ENCODE peak calls at places on chromosomes 11 and 22, in five cellular contexts. One of them, this sample, is unnamed.

GRCh38 chr11:17257200-17257599 is 19.3 kb upstream of the NUCB2 start:
- DNase-seq in activated CD4-positive, alpha-beta T cell treated with anti-CD3 and anti-CD28 coated beads, Interleukin-2, amount 50 U/mL, for 24 hours: no peak
- DNase-seq in NCI-H2081: no peak
- DNase-seq in colonic mucosa: no peak
- DNase-seq in coronary artery: no peak
- DNase-seq in this sample: no peak

GRCh38 chr11:33701302-33701701 is 676 bp upstream of the C11orf91 start:
- DNase-seq in coronary artery: no peak
- DNase-seq in NCI-H2081: no peak
- DNase-seq in activated CD4-positive, alpha-beta T cell treated with anti-CD3 and anti-CD28 coated beads, Interleukin-2, amount 50 U/mL, for 24 hours: no peak
- DNase-seq in colonic mucosa: no peak
- DNase-seq in this sample: no peak

GRCh38 chr11:115500547-115501503 is 3.4 kb downstream of the CADM1 start:
- DNase-seq in activated CD4-positive, alpha-beta T cell treated with anti-CD3 and anti-CD28 coated beads, Interleukin-2, amount 50 U/mL, for 24 hours: no peak
- DNase-seq in colonic mucosa: no peak
- DNase-seq in coronary artery: no peak
- DNase-seq in NCI-H2081: peak; percentile 14
- DNase-seq in this sample: no peak

GRCh38 chr11:78576549-78577097 is 2.0 kb upstream of the NARS2 start:
- DNase-seq in NCI-H2081: no peak
- DNase-seq in coronary artery: no peak
- DNase-seq in activated CD4-positive, alpha-beta T cell treated with anti-CD3 and anti-CD28 coated beads, Interleukin-2, amount 50 U/mL, for 24 hours: no peak
- DNase-seq in colonic mucosa: no peak
- DNase-seq in this sample: no peak

GRCh38 chr11:2760196-2760871 is 60.5 kb upstream of the KCNQ1OT1 start:
- DNase-seq in NCI-H2081: no peak
- DNase-seq in colonic mucosa: peak; percentile 5
- DNase-seq in coronary artery: peak; percentile 65
- DNase-seq in activated CD4-positive, alpha-beta T cell treated with anti-CD3 and anti-CD28 coated beads, Interleukin-2, amount 50 U/mL, for 24 hours: no peak
- DNase-seq in this sample: no peak

GRCh38 chr11:2834893-2835767 is 50.4 kb downstream of the CDKN1C start:
- DNase-seq in coronary artery: no peak
- DNase-seq in NCI-H2081: no peak
- DNase-seq in colonic mucosa: no peak
- DNase-seq in activated CD4-positive, alpha-beta T cell treated with anti-CD3 and anti-CD28 coated beads, Interleukin-2, amount 50 U/mL, for 24 hours: no peak
- DNase-seq in this sample: no peak

GRCh38 chr11:70026726-70027125 is 51.4 kb upstream of the ANO1 start:
- DNase-seq in coronary artery: peak; percentile 31
- DNase-seq in NCI-H2081: no peak
- DNase-seq in colonic mucosa: no peak
- DNase-seq in activated CD4-positive, alpha-beta T cell treated with anti-CD3 and anti-CD28 coated beads, Interleukin-2, amount 50 U/mL, for 24 hours: no peak
- DNase-seq in this sample: no peak

GRCh38 chr11:116581349-116581748 is 191.4 kb downstream of the BUD13 start:
- DNase-seq in NCI-H2081: no peak
- DNase-seq in colonic mucosa: no peak
- DNase-seq in coronary artery: no peak
- DNase-seq in activated CD4-positive, alpha-beta T cell treated with anti-CD3 and anti-CD28 coated beads, Interleukin-2, amount 50 U/mL, for 24 hours: no peak
- DNase-seq in this sample: no peak

GRCh38 chr22:19691007-19691720 is 23.1 kb upstream of the SEPTIN5 start:
- DNase-seq in activated CD4-positive, alpha-beta T cell treated with anti-CD3 and anti-CD28 coated beads, Interleukin-2, amount 50 U/mL, for 24 hours: no peak
- DNase-seq in NCI-H2081: no peak
- DNase-seq in colonic mucosa: no peak
- DNase-seq in coronary artery: no peak
- DNase-seq in this sample: no peak

GRCh38 chr22:30326704-30327362 is at the start of gene TBC1D10A:
- DNase-seq in activated CD4-positive, alpha-beta T cell treated with anti-CD3 and anti-CD28 coated beads, Interleukin-2, amount 50 U/mL, for 24 hours: peak; percentile 83
- DNase-seq in colonic mucosa: peak; percentile 95
- DNase-seq in coronary artery: peak; percentile 91
- DNase-seq in NCI-H2081: peak; percentile 86
- DNase-seq in this sample: peak; percentile 80

GRCh38 chr11:128334311-128335044 is 252.9 kb downstream of the ETS1 start:
- DNase-seq in activated CD4-positive, alpha-beta T cell treated with anti-CD3 and anti-CD28 coated beads, Interleukin-2, amount 50 U/mL, for 24 hours: no peak
- DNase-seq in NCI-H2081: no peak
- DNase-seq in coronary artery: no peak
- DNase-seq in colonic mucosa: no peak
- DNase-seq in this sample: no peak

GRCh38 chr11:73797457-73797856 is 9.8 kb downstream of the MRPL48 start:
- DNase-seq in coronary artery: no peak
- DNase-seq in activated CD4-positive, alpha-beta T cell treated with anti-CD3 and anti-CD28 coated beads, Interleukin-2, amount 50 U/mL, for 24 hours: no peak
- DNase-seq in NCI-H2081: peak; percentile 48
- DNase-seq in colonic mucosa: no peak
- DNase-seq in this sample: no peak

GRCh38 chr11:47960015-47960414 is 20.3 kb upstream of the PTPRJ start:
- DNase-seq in coronary artery: no peak
- DNase-seq in NCI-H2081: no peak
- DNase-seq in activated CD4-positive, alpha-beta T cell treated with anti-CD3 and anti-CD28 coated beads, Interleukin-2, amount 50 U/mL, for 24 hours: no peak
- DNase-seq in colonic mucosa: no peak
- DNase-seq in this sample: no peak

GRCh38 chr11:94649925-94650623 is 82.9 kb downstream of the PIWIL4 start:
- DNase-seq in colonic mucosa: no peak
- DNase-seq in coronary artery: no peak
- DNase-seq in activated CD4-positive, alpha-beta T cell treated with anti-CD3 and anti-CD28 coated beads, Interleukin-2, amount 50 U/mL, for 24 hours: no peak
- DNase-seq in NCI-H2081: no peak
- DNase-seq in this sample: no peak

GRCh38 chr11:132055296-132055695 is 684.9 kb downstream of the NTM start:
- DNase-seq in NCI-H2081: no peak
- DNase-seq in colonic mucosa: no peak
- DNase-seq in activated CD4-positive, alpha-beta T cell treated with anti-CD3 and anti-CD28 coated beads, Interleukin-2, amount 50 U/mL, for 24 hours: no peak
- DNase-seq in coronary artery: no peak
- DNase-seq in this sample: no peak

GRCh38 chr11:76335827-76336226 is 45.1 kb downstream of the THAP12 start:
- DNase-seq in activated CD4-positive, alpha-beta T cell treated with anti-CD3 and anti-CD28 coated beads, Interleukin-2, amount 50 U/mL, for 24 hours: no peak
- DNase-seq in NCI-H2081: no peak
- DNase-seq in colonic mucosa: peak; percentile 12
- DNase-seq in coronary artery: no peak
- DNase-seq in this sample: no peak

GRCh38 chr22:19124377-19124776 is 2.2 kb upstream of the DGCR2 start:
- DNase-seq in colonic mucosa: no peak
- DNase-seq in coronary artery: no peak
- DNase-seq in NCI-H2081: no peak
- DNase-seq in activated CD4-positive, alpha-beta T cell treated with anti-CD3 and anti-CD28 coated beads, Interleukin-2, amount 50 U/mL, for 24 hours: no peak
- DNase-seq in this sample: no peak

GRCh38 chr11:74371269-74372039 is 26.8 kb downstream of the PGM2L1 start:
- DNase-seq in colonic mucosa: no peak
- DNase-seq in coronary artery: no peak
- DNase-seq in NCI-H2081: peak; percentile 14
- DNase-seq in activated CD4-positive, alpha-beta T cell treated with anti-CD3 and anti-CD28 coated beads, Interleukin-2, amount 50 U/mL, for 24 hours: no peak
- DNase-seq in this sample: no peak